ENCODE peak calls at places on chromosomes 3 and 15, in six cellular contexts. C is epithelial cell of proximal tubule; D is HCT116; F is mammary epithelial cell; G is right cardiac atrium; L is CD8-positive, alpha-beta T cell. J is an unnamed sample.

GRCh38 chr3:167862104-167862785 is 126.7 kb downstream of the SERPINI1 start:
- DNase-seq in C (no peak), L (no peak), G (no peak), F (no peak), D (no peak), J (no peak)

GRCh38 chr3:69806735-69807438 is 67.6 kb downstream of the MITF start:
- DNase-seq in G (no peak), L (no peak), F (peak), D (no peak), C (no peak), J (no peak)

GRCh38 chr15:42679285-42680141 is 57.4 kb downstream of the CDAN1 start:
- DNase-seq in C (peak), G (no peak), L (no peak), F (peak), D (no peak), J (no peak)

GRCh38 chr3:16515885-16516420 is 2.5 kb upstream of the RFTN1 start:
- DNase-seq in F (no peak), G (no peak), D (no peak), C (no peak), L (no peak), J (no peak)

GRCh38 chr3:101020616-101021015 is 27.4 kb upstream of the ABI3BP start:
- DNase-seq in F (no peak), C (no peak), G (no peak), D (no peak), L (no peak), J (no peak)

GRCh38 chr3:53194218-53195065 is 33.4 kb downstream of the PRKCD start:
- DNase-seq in D (no peak), C (peak), L (no peak), G (peak), F (no peak), J (no peak)

GRCh38 chr3:137778941-137779340 is 14.8 kb downstream of the SOX14 start:
- DNase-seq in D (no peak), F (no peak), L (no peak), G (no peak), C (no peak), J (no peak)

GRCh38 chr3:123076496-123077418 is 9.9 kb downstream of the PDIA5 start:
- DNase-seq in L (no peak), C (no peak), F (no peak), D (no peak), G (peak), J (peak)

GRCh38 chr3:80230954-80231353 is 463.2 kb upstream of the ROBO1 start:
- DNase-seq in G (no peak), L (no peak), D (no peak), F (no peak), C (no peak), J (no peak)

GRCh38 chr3:61715886-61716527 is 154.6 kb downstream of the PTPRG start:
- DNase-seq in F (no peak), D (no peak), L (no peak), G (no peak), C (no peak), J (no peak)

GRCh38 chr3:11335056-11335608 is 62.9 kb downstream of the ATG7 start:
- DNase-seq in C (no peak), D (peak), L (peak), G (no peak), F (peak), J (peak)

GRCh38 chr3:38254872-38255271 is 10.7 kb upstream of the SLC22A13 start:
- DNase-seq in F (no peak), G (no peak), D (no peak), L (no peak), C (no peak), J (no peak)

GRCh38 chr3:49519266-49519665 is 35.0 kb upstream of the BSN start:
- DNase-seq in G (no peak), C (no peak), L (no peak), F (peak), D (no peak), J (no peak)

GRCh38 chr3:45100998-45101407 is 45.2 kb downstream of the CDCP1 start:
- DNase-seq in F (no peak), L (no peak), C (no peak), D (no peak), G (no peak), J (no peak)

GRCh38 chr3:139128803-139129202 is 84.1 kb upstream of the PRR23C start:
- DNase-seq in D (no peak), C (no peak), L (no peak), F (peak), G (no peak), J (no peak)

GRCh38 chr3:176174060-176174459 is 1023.2 kb downstream of the TBL1XR1 start:
- DNase-seq in F (no peak), G (no peak), C (no peak), L (no peak), D (no peak), J (no peak)

GRCh38 chr3:176167272-176167671 is 1030.0 kb downstream of the TBL1XR1 start:
- DNase-seq in L (no peak), G (no peak), D (peak), F (peak), C (no peak), J (no peak)

DNA sequence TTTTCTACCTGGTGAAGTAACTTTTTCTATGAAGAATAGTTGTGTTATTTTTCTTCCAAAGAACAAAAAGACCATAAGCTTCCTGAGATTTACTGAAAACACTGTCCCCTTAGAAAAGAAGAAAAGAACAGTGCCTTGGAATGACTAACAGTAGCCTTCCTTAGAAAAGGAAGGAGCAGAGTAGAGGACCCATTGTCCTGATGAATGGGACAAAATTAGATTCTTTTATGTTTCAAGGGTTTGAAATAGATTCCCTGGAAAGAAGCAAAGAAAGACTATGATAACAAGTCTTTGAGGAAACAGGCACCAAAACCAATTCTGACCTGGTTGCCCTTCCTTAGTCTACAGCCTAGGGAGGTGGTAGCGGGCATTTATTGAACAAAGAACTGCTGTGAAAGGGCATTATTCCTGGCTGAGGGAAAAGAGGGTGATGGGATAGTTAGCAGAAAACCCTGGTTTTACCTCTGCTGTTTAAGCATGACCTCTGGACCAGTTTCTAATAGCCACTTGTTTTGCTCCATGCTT is 1024.8 kb downstream of the TBL1XR1 start:
- DNase-seq in F (no peak), G (no peak), L (no peak), C (no peak), D (no peak), J (no peak)
- H3K4me3 ChIP-seq in F (no peak), G (no peak), L (no peak), C (no peak), D (no peak), J (no peak)

GRCh38 chr3:113241292-113242033 is 30.1 kb downstream of the BOC start:
- DNase-seq in C (no peak), D (no peak), L (no peak), F (no peak), G (no peak), J (peak)
- H3K4me3 ChIP-seq in C (no peak), D (no peak), L (no peak), F (no peak), G (no peak), J (no peak)

GRCh38 chr15:37876900-37877299 is 57.5 kb upstream of the TMCO5A start:
- DNase-seq in G (no peak), D (no peak), F (no peak), L (no peak), C (no peak), J (no peak)
- H3K4me3 ChIP-seq in G (no peak), D (no peak), F (no peak), L (no peak), C (no peak), J (no peak)

DNA sequence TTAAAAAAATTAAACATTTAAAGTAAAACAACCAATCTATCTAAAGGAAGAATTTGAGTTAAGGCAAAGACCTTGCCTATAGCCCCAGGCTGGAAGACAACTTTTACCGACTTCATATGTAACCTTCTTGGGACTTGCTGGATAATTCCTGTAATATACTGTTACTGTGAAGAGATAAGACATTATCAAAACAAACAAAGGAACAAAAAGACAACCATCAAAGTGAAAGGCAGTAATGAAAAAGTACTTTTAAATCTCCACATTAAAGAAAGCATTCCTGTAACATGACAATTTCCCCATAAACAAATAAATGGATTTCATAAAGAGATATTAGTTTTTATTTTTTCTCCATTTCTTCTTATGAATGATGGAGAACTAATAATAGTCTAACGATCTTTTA is 2.4 kb downstream of the CMTM6 start:
- DNase-seq in C (no peak), F (no peak), G (no peak), D (no peak), L (no peak), J (no peak)
- H3K4me3 ChIP-seq in C (no peak), F (no peak), G (no peak), D (no peak), L (no peak), J (no peak)

GRCh38 chr3:13550257-13550693 is 1.4 kb downstream of the FBLN2 start:
- DNase-seq in G (peak), C (no peak), F (no peak), D (no peak), L (no peak), J (no peak)

GRCh38 chr3:13550791-13551360 is 2.0 kb downstream of the FBLN2 start:
- DNase-seq in F (no peak), G (no peak), L (no peak), D (no peak), C (no peak), J (no peak)

GRCh38 chr3:13547591-13548371 is 1.1 kb upstream of the FBLN2 start:
- DNase-seq in C (no peak), L (no peak), F (peak), D (no peak), G (peak), J (no peak)

GRCh38 chr3:13548696-13549512 is at the start of gene FBLN2:
- DNase-seq in G (peak), L (no peak), F (no peak), D (no peak), C (no peak), J (peak)

DNA sequence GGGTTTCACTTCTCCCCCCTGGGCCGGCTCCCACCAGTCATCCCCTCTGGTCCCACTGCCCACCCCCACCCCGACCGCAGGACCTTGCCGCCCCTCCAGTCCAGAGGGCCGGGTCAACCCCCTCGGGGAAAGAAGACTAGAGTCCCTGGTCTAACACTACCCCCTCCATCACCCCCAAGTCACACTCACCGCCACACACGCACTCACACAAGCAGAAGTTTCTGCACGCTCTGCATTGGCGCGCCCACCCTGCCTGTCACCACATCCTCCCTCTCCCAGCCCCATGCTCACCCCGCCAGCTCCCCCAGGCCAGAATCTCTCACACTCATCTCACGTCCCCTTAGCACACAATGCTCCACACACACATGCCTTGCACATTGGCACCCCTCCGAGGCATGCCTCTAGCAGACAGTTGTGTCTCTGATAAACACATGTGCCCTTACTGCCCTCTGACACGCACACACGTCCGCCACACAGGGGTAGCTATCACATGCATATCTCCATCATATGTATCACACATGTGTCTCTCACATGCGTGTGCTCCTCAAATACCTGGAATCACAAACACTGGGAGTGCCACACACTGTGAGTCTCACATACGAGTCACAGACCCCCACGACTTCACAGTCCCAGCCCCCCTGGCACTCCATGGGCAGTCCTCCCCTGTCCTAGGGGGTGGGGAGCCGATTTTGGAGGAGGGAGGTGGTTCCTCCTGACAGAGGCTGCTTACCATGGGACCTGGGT is 760 bp downstream of the FBLN2 start:
- DNase-seq in F (no peak), G (no peak), C (no peak), D (no peak), L (peak), J (no peak)
- H3K4me3 ChIP-seq in F (no peak), G (peak), C (no peak), D (no peak), L (peak), J (no peak)

GRCh38 chr15:38130739-38131498 is 121.7 kb upstream of the SPRED1 start:
- DNase-seq in D (no peak), L (no peak), G (peak), F (peak), C (peak), J (no peak)

GRCh38 chr15:38128389-38128788 is 124.2 kb upstream of the SPRED1 start:
- DNase-seq in G (no peak), C (peak), L (no peak), D (no peak), F (peak), J (no peak)

GRCh38 chr15:38129531-38130199 is 123.0 kb upstream of the SPRED1 start:
- DNase-seq in L (no peak), G (peak), D (no peak), F (peak), C (peak), J (no peak)

GRCh38 chr15:38127306-38127731 is 125.3 kb upstream of the SPRED1 start:
- DNase-seq in L (no peak), F (peak), C (no peak), D (peak), G (no peak), J (no peak)

DNA sequence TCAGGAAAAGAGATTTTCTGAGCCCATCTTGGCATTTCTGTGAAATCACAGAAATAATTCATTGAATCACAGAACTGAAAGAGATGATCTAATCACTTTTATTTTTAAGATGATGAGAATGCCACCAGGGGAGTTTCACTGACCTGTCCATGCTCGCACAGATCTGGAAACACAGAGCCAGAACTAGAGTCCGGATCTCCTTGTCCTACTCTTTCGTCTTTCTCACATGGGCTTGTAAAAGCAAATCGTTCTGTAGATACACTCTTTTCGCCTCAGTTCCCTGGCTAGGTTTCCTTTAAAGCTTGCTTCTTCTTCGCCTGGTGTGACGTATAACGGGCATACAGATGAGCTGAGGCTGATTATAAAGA is 122.5 kb upstream of the SPRED1 start:
- DNase-seq in F (peak), C (no peak), L (no peak), D (no peak), G (no peak), J (no peak)
- H3K4me3 ChIP-seq in F (peak), C (no peak), L (no peak), D (no peak), G (peak), J (no peak)

J was measured in BE2C.